ENCODE peak calls at places on chromosomes 7 and 10, in six cellular contexts. F is aorta; D is BE2C; J is activated CD4-positive, alpha-beta T cell treated with anti-CD3 and anti-CD28 coated beads for 1 hour; E is globus pallidus; Y is dorsolateral prefrontal cortex. C is an unnamed sample.

GRCh38 chr10:118754132-118754555 is 626 bp downstream of the CACUL1 start:
- DNase-seq in F (peak; percentile 62), D (peak; percentile 52), J (peak; percentile 14), E (peak; percentile 28), Y (no peak), C (peak; percentile 59)

GRCh38 chr10:123009105-123009805 is 449 bp downstream of the ACADSB start:
- DNase-seq in F (peak; percentile 51), D (peak; percentile 40), J (no peak), E (no peak), Y (peak; percentile 36), C (peak; percentile 8)

GRCh38 chr7:103343758-103344452 is 662 bp downstream of the DNAJC2 start:
- DNase-seq in F (peak; percentile 46), D (peak; percentile 7), J (peak; percentile 24), E (peak; percentile 7), Y (no peak), C (no peak)

GRCh38 chr7:130112078-130112477 is 41.7 kb downstream of the KLHDC10 start:
- DNase-seq in F (no peak), D (no peak), J (no peak), E (no peak), Y (no peak), C (no peak)

GRCh38 chr10:110273474-110273873 is 31.2 kb downstream of the SMNDC1 start:
- DNase-seq in F (peak; percentile 71), D (no peak), J (no peak), E (no peak), Y (peak; percentile 53), C (no peak)

GRCh38 chr7:148223130-148223529 is 367.4 kb upstream of the C7orf33 start:
- DNase-seq in F (no peak), D (no peak), J (no peak), E (no peak), Y (no peak), C (no peak)

GRCh38 chr7:55309040-55309991 is 55.8 kb upstream of the LANCL2 start:
- DNase-seq in F (peak; percentile 50), D (no peak), J (no peak), E (no peak), Y (no peak), C (no peak)

GRCh38 chr10:124043310-124044142 is 49.9 kb downstream of the CHST15 start:
- DNase-seq in F (no peak), D (no peak), J (no peak), E (no peak), Y (no peak), C (no peak)

GRCh38 chr7:41114166-41114565 is 588.7 kb downstream of the INHBA start:
- DNase-seq in F (no peak), D (no peak), J (no peak), E (no peak), Y (no peak), C (no peak)

GRCh38 chr10:55397777-55398176 is 596.7 kb upstream of the PCDH15 start:
- DNase-seq in F (no peak), D (no peak), J (no peak), E (no peak), Y (no peak), C (no peak)

GRCh38 chr7:159034988-159035387 is 109.7 kb downstream of the VIPR2 start:
- DNase-seq in F (no peak), D (no peak), J (no peak), E (no peak), Y (no peak), C (no peak)

GRCh38 chr10:124205432-124205831 is 112.0 kb upstream of the CHST15 start:
- DNase-seq in F (no peak), D (no peak), J (no peak), E (no peak), Y (no peak), C (no peak)

GRCh38 chr10:110547139-110547761 is 20.2 kb upstream of the SMC3 start:
- DNase-seq in F (no peak), D (no peak), J (no peak), E (peak; percentile 62), Y (no peak), C (no peak)

GRCh38 chr10:112335866-112336265 is 38.0 kb upstream of the ACSL5 start:
- DNase-seq in F (no peak), D (no peak), J (no peak), E (no peak), Y (no peak), C (no peak)

GRCh38 chr7:3673524-3673923 is 372.5 kb downstream of the SDK1 start:
- DNase-seq in F (no peak), D (peak; percentile 40), J (peak; percentile 20), E (peak; percentile 37), Y (peak; percentile 47), C (peak; percentile 37)

GRCh38 chr7:2405601-2406345 is 2.4 kb downstream of the CHST12 start:
- DNase-seq in F (no peak), D (no peak), J (peak; percentile 37), E (no peak), Y (no peak), C (no peak)

GRCh38 chr10:6058677-6059475 is 3.3 kb downstream of the IL2RA start:
- DNase-seq in F (no peak), D (no peak), J (no peak), E (no peak), Y (no peak), C (no peak)

GRCh38 chr7:3367271-3367670 is 66.2 kb downstream of the SDK1 start:
- DNase-seq in F (no peak), D (no peak), J (no peak), E (no peak), Y (no peak), C (no peak)

GRCh38 chr10:97499561-97500296 is 1.0 kb downstream of the UBTD1 start:
- DNase-seq in F (peak; percentile 82), D (no peak), J (no peak), E (peak; percentile 48), Y (peak; percentile 53), C (no peak)

GRCh38 chr7:12719141-12719919 is 31.9 kb downstream of the ARL4A start:
- DNase-seq in F (no peak), D (no peak), J (no peak), E (no peak), Y (no peak), C (no peak)

GRCh38 chr7:108497082-108497725 is 28.7 kb downstream of the PNPLA8 start:
- DNase-seq in F (no peak), D (peak; percentile 57), J (no peak), E (peak; percentile 40), Y (no peak), C (peak; percentile 45)

GRCh38 chr7:155509725-155510551 is 36.4 kb downstream of the CNPY1 start:
- DNase-seq in F (no peak), D (no peak), J (no peak), E (no peak), Y (no peak), C (peak; percentile 73)

GRCh38 chr10:102615361-102615760 is 28.9 kb upstream of the TRIM8 start:
- DNase-seq in F (no peak), D (peak; percentile 66), J (no peak), E (no peak), Y (no peak), C (peak; percentile 85)

GRCh38 chr7:109772161-109772560 is 1202.5 kb downstream of the DNAJB9 start:
- DNase-seq in F (no peak), D (peak; percentile 64), J (no peak), E (no peak), Y (no peak), C (no peak)

GRCh38 chr10:102656791-102657371 is 12.6 kb downstream of the TRIM8 start:
- DNase-seq in F (no peak), D (no peak), J (no peak), E (no peak), Y (no peak), C (no peak)

GRCh38 chr7:143117395-143117794 is 14.5 kb upstream of the PIP start:
- DNase-seq in F (no peak), D (no peak), J (no peak), E (no peak), Y (no peak), C (no peak)

GRCh38 chr7:88276605-88277153 is 30.0 kb downstream of the STEAP4 start:
- DNase-seq in F (no peak), D (no peak), J (no peak), E (no peak), Y (no peak), C (no peak)

GRCh38 chr10:79159785-79160184 is 91.0 kb downstream of the ZMIZ1 start:
- DNase-seq in F (peak; percentile 88), D (peak; percentile 75), J (no peak), E (no peak), Y (no peak), C (no peak)

GRCh38 chr10:16717617-16718395 is 99.4 kb downstream of the RSU1 start:
- DNase-seq in F (no peak), D (no peak), J (no peak), E (no peak), Y (no peak), C (no peak)

GRCh38 chr10:119651514-119652327 is 541 bp downstream of the BAG3 start:
- DNase-seq in F (peak; percentile 57), D (no peak), J (no peak), E (no peak), Y (no peak), C (no peak)

GRCh38 chr10:93874309-93875031 is 19.3 kb upstream of the SLC35G1 start:
- DNase-seq in F (no peak), D (no peak), J (no peak), E (no peak), Y (no peak), C (no peak)

GRCh38 chr7:54788664-54789063 is 29.7 kb upstream of the SEC61G start:
- DNase-seq in F (no peak), D (peak; percentile 78), J (no peak), E (peak; percentile 52), Y (no peak), C (peak; percentile 48)

GRCh38 chr7:14841850-14842249 is 60.7 kb downstream of the DGKB start:
- DNase-seq in F (no peak), D (no peak), J (no peak), E (no peak), Y (no peak), C (no peak)

GRCh38 chr7:119482209-119482608 is 790.8 kb upstream of the KCND2 start:
- DNase-seq in F (no peak), D (peak; percentile 12), J (no peak), E (peak; percentile 2), Y (no peak), C (peak; percentile 64)

GRCh38 chr10:1544929-1545328 is 192.4 kb downstream of the ADARB2 start:
- DNase-seq in F (no peak), D (no peak), J (no peak), E (peak; percentile 50), Y (peak; percentile 67), C (no peak)

GRCh38 chr7:142438235-142438922 is 180.5 kb upstream of the PRSS58 start:
- DNase-seq in F (no peak), D (peak; percentile 47), J (no peak), E (peak; percentile 36), Y (no peak), C (peak; percentile 62)

GRCh38 chr10:109341986-109342385 is 581.3 kb downstream of the XPNPEP1 start:
- DNase-seq in F (no peak), D (no peak), J (no peak), E (no peak), Y (no peak), C (no peak)

GRCh38 chr10:124999433-125000365 is 57.8 kb downstream of the ZRANB1 start:
- DNase-seq in F (peak; percentile 85), D (no peak), J (peak; percentile 3), E (peak; percentile 68), Y (peak; percentile 29), C (no peak)

GRCh38 chr10:11450427-11450826 is 161.0 kb downstream of the USP6NL start:
- DNase-seq in F (no peak), D (no peak), J (no peak), E (no peak), Y (no peak), C (no peak)

GRCh38 chr10:15124190-15124589 is 27.0 kb downstream of the RPP38 start:
- DNase-seq in F (no peak), D (no peak), J (no peak), E (no peak), Y (no peak), C (no peak)